ENCODE peak calls at places on chromosomes 3 and 15, in five cellular contexts. V, X, U, F and M are unnamed samples. For H3K4me1, the result is how much of the 10 kb centered on the place peaks cover.

GRCh38 chr3:139928708-139929505 is 6.1 kb upstream of the CLSTN2 start:
- DNase-seq in U (no peak), X (no peak), F (no peak), V (no peak), M (no peak)

GRCh38 chr15:70274908-70275307 is 177.2 kb upstream of the TLE3 start:
- DNase-seq in V (no peak), X (no peak), F (no peak), U (no peak), M (no peak)

GRCh38 chr3:127003601-127004280 is 20.8 kb downstream of the PLXNA1 start:
- DNase-seq in V (no peak), F (no peak), U (no peak), X (no peak), M (no peak)

GRCh38 chr3:173025941-173026340 is 115.1 kb downstream of the SPATA16 start:
- DNase-seq in F (no peak), X (no peak), V (no peak), U (no peak), M (no peak)

GRCh38 chr3:188780188-188781147 is 391.3 kb upstream of the TPRG1 start:
- DNase-seq in V (peak), F (no peak), U (no peak), X (no peak), M (no peak)

GRCh38 chr3:101665357-101665756 is 11.6 kb downstream of the ZBTB11 start:
- DNase-seq in U (no peak), F (no peak), X (no peak), V (no peak), M (no peak)

GRCh38 chr3:31448882-31449243 is 83.9 kb upstream of the STT3B start:
- DNase-seq in U (no peak), X (no peak), V (no peak), F (no peak), M (no peak)

GRCh38 chr3:74624301-74624700 is 9.8 kb upstream of the CNTN3 start:
- DNase-seq in U (no peak), V (no peak), X (no peak), F (no peak), M (no peak)

GRCh38 chr3:188149587-188149986 is 4.4 kb upstream of the LPP start:
- DNase-seq in X (no peak), U (no peak), V (no peak), F (no peak), M (no peak)

GRCh38 chr15:69956417-69956816 is 141.3 kb downstream of the TLE3 start:
- DNase-seq in X (no peak), V (no peak), F (no peak), U (no peak), M (no peak)

GRCh38 chr3:50627407-50628051 is 10.6 kb downstream of the MAPKAPK3 start:
- DNase-seq in F (peak), V (no peak), U (peak), X (no peak), M (peak)

GRCh38 chr3:64238971-64239667 is 13.9 kb upstream of the PRICKLE2 start:
- DNase-seq in V (peak), F (no peak), U (peak), X (no peak), M (peak)

GRCh38 chr3:33438284-33438668 is 1.9 kb downstream of the UBP1 start:
- DNase-seq in V (peak), F (no peak), U (no peak), X (no peak), M (peak)

GRCh38 chr15:85031086-85031943 is 49.7 kb downstream of the PDE8A start:
- DNase-seq in V (no peak), F (no peak), U (no peak), X (no peak), M (no peak)
- H3K4me1 ChIP-seq in V (half or more), F (under half), U (half or more), X (under half), M (half or more)

DNA sequence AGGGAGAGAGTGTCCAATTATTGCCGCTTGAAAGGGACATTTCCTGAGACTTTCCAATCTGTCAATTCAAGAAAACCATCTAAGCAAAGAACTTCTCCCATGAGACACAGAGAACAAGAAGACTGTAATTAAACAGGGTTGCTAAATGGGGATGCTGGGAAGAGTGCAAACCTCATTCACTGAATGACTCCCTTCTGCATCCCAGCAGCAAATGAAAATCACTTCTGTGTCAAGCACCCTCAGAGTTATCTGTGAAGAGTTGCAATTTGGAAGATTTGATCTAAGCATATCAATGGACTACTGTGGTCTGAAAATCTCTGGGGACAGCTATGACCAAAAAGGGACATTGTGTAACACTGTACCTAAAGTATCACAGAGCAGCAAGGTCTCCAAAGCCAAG is 3.6 kb downstream of the RFT1 start:
- DNase-seq in U (no peak), X (no peak), V (no peak), F (no peak), M (no peak)
- TF ChIP-seq JUNB in U (no peak), X (no peak), V (no peak), F (no peak), M (no peak)

GRCh38 chr3:58751235-58751634 is 84.7 kb upstream of the FAM3D start:
- DNase-seq in U (no peak), F (no peak), V (no peak), X (no peak), M (no peak)

GRCh38 chr3:58754074-58754473 is 87.5 kb upstream of the FAM3D start:
- DNase-seq in U (no peak), F (no peak), V (no peak), X (no peak), M (no peak)

GRCh38 chr3:58752168-58752567 is 85.6 kb upstream of the FAM3D start:
- DNase-seq in V (no peak), F (no peak), U (no peak), X (no peak), M (no peak)

GRCh38 chr3:58749948-58750347 is 83.4 kb upstream of the FAM3D start:
- DNase-seq in V (no peak), X (no peak), F (no peak), U (no peak), M (no peak)

DNA sequence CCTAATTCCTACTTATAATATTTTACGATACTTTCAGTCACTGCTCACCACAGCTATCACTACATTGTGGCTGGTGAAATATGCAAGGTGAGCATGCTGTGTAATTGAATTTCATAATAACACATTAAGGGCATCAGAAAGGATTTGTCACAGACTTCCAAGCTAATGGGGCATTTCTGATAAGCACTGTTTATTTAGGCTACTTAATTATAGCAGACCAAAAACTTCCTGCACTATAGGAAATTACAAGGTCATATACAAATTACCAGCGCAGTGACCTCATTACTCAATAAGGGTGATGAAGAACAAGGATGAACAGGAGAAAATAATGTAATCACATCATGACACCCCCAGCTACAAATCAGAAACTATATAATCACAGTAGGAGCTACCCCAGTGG is 88.6 kb upstream of the FAM3D start:
- DNase-seq in X (no peak), V (no peak), F (no peak), U (no peak), M (no peak)
- H3K4me1 ChIP-seq in X (under half), V (under half), F (under half), U (under half), M (under half)

GRCh38 chr3:100207886-100208285 is 52.9 kb upstream of the TBC1D23 start:
- DNase-seq in F (no peak), X (no peak), U (no peak), V (no peak), M (no peak)

GRCh38 chr3:100209169-100209568 is 51.6 kb upstream of the TBC1D23 start:
- DNase-seq in X (no peak), F (no peak), V (no peak), U (no peak), M (no peak)

GRCh38 chr3:100213891-100214573 is 46.8 kb upstream of the TBC1D23 start:
- DNase-seq in U (no peak), F (no peak), V (no peak), X (no peak), M (no peak)

GRCh38 chr3:100209948-100210776 is 50.6 kb upstream of the TBC1D23 start:
- DNase-seq in F (no peak), V (peak), X (peak), U (no peak), M (no peak)

DNA sequence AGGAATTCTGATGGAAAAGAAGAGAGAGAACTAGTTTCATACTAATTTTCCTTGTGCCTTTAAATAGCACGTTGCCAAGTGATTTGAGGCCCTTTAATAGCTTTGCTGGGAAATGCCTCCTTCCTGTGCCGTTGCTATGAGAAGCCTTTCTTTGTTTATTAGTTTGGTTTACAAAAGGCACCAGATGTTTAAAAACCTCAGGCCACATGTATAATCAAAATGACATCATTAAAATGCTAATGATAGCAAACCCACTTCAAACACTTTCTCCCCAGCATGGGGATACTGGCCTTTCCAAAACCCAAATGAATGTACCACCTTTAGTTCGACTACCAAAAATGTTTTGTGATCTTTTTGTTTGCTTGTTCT is 50.0 kb upstream of the TBC1D23 start:
- DNase-seq in U (peak), F (no peak), V (no peak), X (no peak), M (no peak)
- TF ChIP-seq JUNB in U (no peak), F (no peak), V (no peak), X (peak), M (no peak)

DNA sequence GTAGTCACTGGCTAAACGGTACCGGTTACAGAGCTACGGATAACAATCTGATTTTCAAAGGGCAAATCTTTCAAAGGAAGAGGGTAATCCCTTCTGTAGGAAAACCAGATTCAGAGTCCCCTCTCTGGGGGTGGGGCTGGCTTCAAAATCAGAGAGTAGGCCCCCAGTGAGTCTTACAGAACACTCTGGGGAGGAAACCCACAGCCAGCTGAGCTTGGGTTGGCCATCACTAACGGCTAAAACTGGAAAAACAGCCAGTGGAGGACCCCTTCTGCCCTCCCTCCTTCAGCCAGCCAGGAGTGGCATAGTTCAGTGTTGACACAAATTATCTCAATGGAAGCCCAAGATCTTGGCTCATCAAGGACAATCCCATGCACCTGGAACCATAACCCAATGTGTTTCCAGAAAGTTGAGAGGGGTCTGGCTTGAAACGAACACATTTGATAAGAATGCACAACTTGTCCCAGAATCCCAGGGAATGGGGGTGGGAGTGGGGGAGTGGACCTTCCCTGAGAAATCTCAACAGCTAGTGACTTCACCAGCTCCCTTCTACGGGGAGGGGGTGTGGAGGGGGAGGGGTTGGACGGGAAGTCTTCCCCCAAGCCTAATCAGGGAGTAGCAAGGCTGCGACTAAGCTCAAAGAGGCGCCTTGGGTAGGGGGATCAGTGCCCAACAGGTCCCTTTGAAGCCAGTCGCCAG is 1.0 kb downstream of the RASL12 start:
- DNase-seq in F (no peak), X (no peak), U (peak), V (no peak), M (no peak)
- H3K4me1 ChIP-seq in F (under half), X (under half), U (under half), V (under half), M (under half)

GRCh38 chr15:67862771-67863441 is 23.1 kb upstream of the RNU6-1 start:
- DNase-seq in V (no peak), X (peak), U (no peak), F (no peak), M (no peak)
- TF ChIP-seq JUNB in V (no peak), X (peak), U (no peak), F (no peak), M (no peak)

DNA sequence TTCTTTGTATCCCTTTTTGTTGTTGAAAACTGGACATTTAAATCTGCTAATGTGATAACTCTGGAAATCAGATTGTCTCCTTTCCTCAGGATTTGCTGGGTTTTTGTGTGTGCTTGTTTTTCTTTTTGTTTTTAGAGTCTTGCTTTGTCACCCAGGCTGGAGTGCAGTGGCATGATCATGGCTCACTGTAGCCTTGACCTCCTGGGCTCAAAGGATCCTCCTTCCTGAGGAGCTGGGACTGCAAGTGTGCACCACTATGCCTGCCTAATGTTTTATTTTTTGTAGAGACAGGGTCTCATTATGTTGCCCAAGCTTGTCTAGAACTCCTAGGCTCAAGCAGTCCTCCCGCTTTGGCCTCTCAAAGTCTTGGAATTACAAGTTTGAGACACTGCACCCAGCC is 44.6 kb upstream of the IL20RB start:
- DNase-seq in X (no peak), V (no peak), U (no peak), F (no peak), M (no peak)
- H3K4me1 ChIP-seq in X (under half), V (under half), U (under half), F (under half), M (under half)

GRCh38 chr3:56773588-56774330 is 28.0 kb downstream of the ARHGEF3 start:
- DNase-seq in V (no peak), F (no peak), X (no peak), U (no peak), M (no peak)
- TF ChIP-seq JUNB in V (no peak), F (no peak), X (no peak), U (no peak), M (no peak)